ENCODE peak calls at places on chromosomes 4 and X, in eight cellular contexts. One of them, this sample, is unnamed.

GRCh38 chr4:148740701-148741100 is 298.5 kb upstream of the NR3C2 start:
- DNase-seq in glutamatergic neuron: no peak
- DNase-seq in fibroblast of mammary gland: no peak
- DNase-seq in GM12865: no peak
- DNase-seq in AG04449: no peak
- DNase-seq in endothelial cell: no peak
- DNase-seq in endodermal cell: no peak
- DNase-seq in retinal pigment epithelial cell: no peak
- DNase-seq in this sample: no peak

GRCh38 chr4:56246230-56246610 is 141.1 kb downstream of the AASDH start:
- DNase-seq in glutamatergic neuron: no peak
- DNase-seq in fibroblast of mammary gland: no peak
- DNase-seq in GM12865: no peak
- DNase-seq in AG04449: no peak
- DNase-seq in endothelial cell: no peak
- DNase-seq in endodermal cell: no peak
- DNase-seq in retinal pigment epithelial cell: no peak
- DNase-seq in this sample: no peak

GRCh38 chrX:151153086-151153485 is 23.3 kb upstream of the GPR50 start:
- DNase-seq in glutamatergic neuron: peak; percentile 27
- DNase-seq in fibroblast of mammary gland: peak; percentile 42
- DNase-seq in GM12865: no peak
- DNase-seq in AG04449: no peak
- DNase-seq in endothelial cell: peak; percentile 5
- DNase-seq in endodermal cell: peak; percentile 78
- DNase-seq in retinal pigment epithelial cell: no peak
- DNase-seq in this sample: no peak

GRCh38 chr4:176469546-176469945 is 149.8 kb downstream of the SPCS3 start:
- DNase-seq in glutamatergic neuron: no peak
- DNase-seq in fibroblast of mammary gland: no peak
- DNase-seq in GM12865: no peak
- DNase-seq in AG04449: peak; percentile 23
- DNase-seq in endothelial cell: no peak
- DNase-seq in endodermal cell: no peak
- DNase-seq in retinal pigment epithelial cell: no peak
- DNase-seq in this sample: no peak

GRCh38 chrX:115960440-115961084 is 210.0 kb upstream of the AGTR2 start:
- DNase-seq in glutamatergic neuron: no peak
- DNase-seq in fibroblast of mammary gland: no peak
- DNase-seq in GM12865: no peak
- DNase-seq in AG04449: no peak
- DNase-seq in endothelial cell: no peak
- DNase-seq in endodermal cell: peak; percentile 61
- DNase-seq in retinal pigment epithelial cell: no peak
- DNase-seq in this sample: no peak

GRCh38 chrX:153878285-153878779 is 7.6 kb downstream of the L1CAM start:
- DNase-seq in glutamatergic neuron: no peak
- DNase-seq in fibroblast of mammary gland: no peak
- DNase-seq in GM12865: no peak
- DNase-seq in AG04449: no peak
- DNase-seq in endothelial cell: no peak
- DNase-seq in endodermal cell: no peak
- DNase-seq in retinal pigment epithelial cell: no peak
- DNase-seq in this sample: no peak

GRCh38 chr4:94680131-94680862 is 77.5 kb upstream of the BMPR1B start:
- DNase-seq in glutamatergic neuron: no peak
- DNase-seq in fibroblast of mammary gland: no peak
- DNase-seq in GM12865: no peak
- DNase-seq in AG04449: no peak
- DNase-seq in endothelial cell: no peak
- DNase-seq in endodermal cell: no peak
- DNase-seq in retinal pigment epithelial cell: no peak
- DNase-seq in this sample: no peak

GRCh38 chrX:17595456-17596035 is 141.7 kb upstream of the SCML1 start:
- DNase-seq in glutamatergic neuron: no peak
- DNase-seq in fibroblast of mammary gland: peak; percentile 63
- DNase-seq in GM12865: peak; percentile 10
- DNase-seq in AG04449: no peak
- DNase-seq in endothelial cell: no peak
- DNase-seq in endodermal cell: no peak
- DNase-seq in retinal pigment epithelial cell: no peak
- DNase-seq in this sample: no peak

GRCh38 chrX:137031517-137032377 is 2.0 kb downstream of the GPR101 start:
- DNase-seq in glutamatergic neuron: peak; percentile 49
- DNase-seq in fibroblast of mammary gland: peak; percentile 44
- DNase-seq in GM12865: peak; percentile 69
- DNase-seq in AG04449: no peak
- DNase-seq in endothelial cell: peak; percentile 18
- DNase-seq in endodermal cell: peak; percentile 68
- DNase-seq in retinal pigment epithelial cell: no peak
- DNase-seq in this sample: peak; percentile 70

GRCh38 chrX:17036172-17036961 is 89.9 kb downstream of the REPS2 start:
- DNase-seq in glutamatergic neuron: no peak
- DNase-seq in fibroblast of mammary gland: no peak
- DNase-seq in GM12865: no peak
- DNase-seq in AG04449: no peak
- DNase-seq in endothelial cell: no peak
- DNase-seq in endodermal cell: no peak
- DNase-seq in retinal pigment epithelial cell: no peak
- DNase-seq in this sample: no peak

DNA sequence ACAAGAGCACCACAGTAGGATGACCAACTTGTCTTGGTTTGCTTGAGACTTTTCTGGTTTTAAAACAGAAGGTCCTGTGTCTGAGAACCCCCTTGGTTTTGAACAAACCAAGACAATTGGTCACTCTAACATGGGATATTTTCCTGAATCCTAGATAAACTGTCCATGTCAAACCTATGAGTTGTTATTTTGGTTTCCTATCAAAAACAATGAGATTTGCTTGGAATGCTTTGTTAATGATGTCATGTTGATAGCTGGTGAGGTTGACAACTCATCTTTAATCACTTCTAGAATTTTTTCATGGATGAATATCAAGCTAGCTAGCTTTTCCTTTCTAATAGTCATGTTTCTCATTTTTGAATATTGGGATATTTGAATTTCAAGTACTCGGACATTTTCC is 518.3 kb upstream of the ARX start:
- DNase-seq in glutamatergic neuron: no peak
- DNase-seq in fibroblast of mammary gland: peak; percentile 2
- DNase-seq in GM12865: no peak
- DNase-seq in AG04449: no peak
- DNase-seq in endothelial cell: no peak
- DNase-seq in endodermal cell: no peak
- DNase-seq in retinal pigment epithelial cell: no peak
- DNase-seq in this sample: no peak
- TF ChIP-seq CTCF in glutamatergic neuron: no peak
- TF ChIP-seq CTCF in fibroblast of mammary gland: no peak
- TF ChIP-seq CTCF in GM12865: no peak
- TF ChIP-seq CTCF in AG04449: no peak
- TF ChIP-seq CTCF in endothelial cell: no peak
- TF ChIP-seq CTCF in endodermal cell: no peak
- TF ChIP-seq CTCF in retinal pigment epithelial cell: no peak
- TF ChIP-seq CTCF in this sample: no peak

GRCh38 chr4:25925486-25926201 is 11.6 kb downstream of the SMIM20 start:
- DNase-seq in glutamatergic neuron: peak; percentile 54
- DNase-seq in fibroblast of mammary gland: peak; percentile 58
- DNase-seq in GM12865: peak; percentile 65
- DNase-seq in AG04449: no peak
- DNase-seq in endothelial cell: peak; percentile 64
- DNase-seq in endodermal cell: peak; percentile 83
- DNase-seq in retinal pigment epithelial cell: no peak
- DNase-seq in this sample: peak; percentile 66
- TF ChIP-seq CTCF in glutamatergic neuron: peak; percentile 39
- TF ChIP-seq CTCF in fibroblast of mammary gland: peak; percentile 74
- TF ChIP-seq CTCF in GM12865: peak; percentile 58
- TF ChIP-seq CTCF in AG04449: peak; percentile 57
- TF ChIP-seq CTCF in endothelial cell: peak; percentile 60
- TF ChIP-seq CTCF in endodermal cell: peak; percentile 89
- TF ChIP-seq CTCF in retinal pigment epithelial cell: peak; percentile 67
- TF ChIP-seq CTCF in this sample: peak; percentile 48

GRCh38 chrX:54182864-54183613 is at the start of gene FAM120C:
- DNase-seq in glutamatergic neuron: peak; percentile 68
- DNase-seq in fibroblast of mammary gland: peak; percentile 65
- DNase-seq in GM12865: peak; percentile 84
- DNase-seq in AG04449: no peak
- DNase-seq in endothelial cell: peak; percentile 44
- DNase-seq in endodermal cell: peak; percentile 87
- DNase-seq in retinal pigment epithelial cell: no peak
- DNase-seq in this sample: peak; percentile 82
- TF ChIP-seq CTCF in glutamatergic neuron: no peak
- TF ChIP-seq CTCF in fibroblast of mammary gland: no peak
- TF ChIP-seq CTCF in GM12865: no peak
- TF ChIP-seq CTCF in AG04449: no peak
- TF ChIP-seq CTCF in endothelial cell: no peak
- TF ChIP-seq CTCF in endodermal cell: no peak
- TF ChIP-seq CTCF in retinal pigment epithelial cell: no peak
- TF ChIP-seq CTCF in this sample: no peak

GRCh38 chrX:140661657-140662056 is 47.9 kb upstream of the LINC00632 start:
- DNase-seq in glutamatergic neuron: no peak
- DNase-seq in fibroblast of mammary gland: no peak
- DNase-seq in GM12865: no peak
- DNase-seq in AG04449: no peak
- DNase-seq in endothelial cell: no peak
- DNase-seq in endodermal cell: no peak
- DNase-seq in retinal pigment epithelial cell: no peak
- DNase-seq in this sample: no peak

DNA sequence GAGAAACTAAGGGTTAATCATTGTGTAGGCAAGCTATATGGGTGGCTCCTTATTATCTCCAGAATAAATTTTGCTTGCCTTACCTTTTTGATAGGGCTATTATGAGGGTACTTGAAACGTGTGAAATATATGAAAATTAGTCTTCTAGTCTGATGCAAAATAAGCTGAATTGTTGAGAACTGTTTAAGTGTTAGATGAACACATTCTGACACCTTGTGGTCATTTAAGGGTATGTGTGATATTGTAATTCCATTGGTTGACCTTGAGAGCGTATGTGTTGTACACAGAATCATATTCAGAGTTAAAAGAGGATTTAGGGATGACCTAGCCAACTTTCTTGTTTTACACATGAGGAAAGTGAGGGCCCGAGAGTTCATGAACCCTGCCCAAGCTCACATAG is 44.6 kb upstream of the LINC00632 start:
- DNase-seq in glutamatergic neuron: no peak
- DNase-seq in fibroblast of mammary gland: peak; percentile 16
- DNase-seq in GM12865: peak; percentile 8
- DNase-seq in AG04449: no peak
- DNase-seq in endothelial cell: no peak
- DNase-seq in endodermal cell: no peak
- DNase-seq in retinal pigment epithelial cell: peak; percentile 11
- DNase-seq in this sample: no peak
- TF ChIP-seq CTCF in glutamatergic neuron: peak; percentile 44
- TF ChIP-seq CTCF in fibroblast of mammary gland: peak; percentile 20
- TF ChIP-seq CTCF in GM12865: no peak
- TF ChIP-seq CTCF in AG04449: no peak
- TF ChIP-seq CTCF in endothelial cell: peak; percentile 34
- TF ChIP-seq CTCF in endodermal cell: peak; percentile 82
- TF ChIP-seq CTCF in retinal pigment epithelial cell: peak; percentile 38
- TF ChIP-seq CTCF in this sample: no peak

GRCh38 chrX:124023838-124024238 is 62.3 kb downstream of the STAG2 start:
- DNase-seq in glutamatergic neuron: no peak
- DNase-seq in fibroblast of mammary gland: peak; percentile 28
- DNase-seq in GM12865: no peak
- DNase-seq in AG04449: no peak
- DNase-seq in endothelial cell: no peak
- DNase-seq in endodermal cell: no peak
- DNase-seq in retinal pigment epithelial cell: peak; percentile 4
- DNase-seq in this sample: no peak

GRCh38 chrX:124015721-124016120 is 54.2 kb downstream of the STAG2 start:
- DNase-seq in glutamatergic neuron: no peak
- DNase-seq in fibroblast of mammary gland: no peak
- DNase-seq in GM12865: no peak
- DNase-seq in AG04449: no peak
- DNase-seq in endothelial cell: no peak
- DNase-seq in endodermal cell: no peak
- DNase-seq in retinal pigment epithelial cell: no peak
- DNase-seq in this sample: no peak

GRCh38 chrX:124018031-124018430 is 56.5 kb downstream of the STAG2 start:
- DNase-seq in glutamatergic neuron: no peak
- DNase-seq in fibroblast of mammary gland: peak; percentile 15
- DNase-seq in GM12865: no peak
- DNase-seq in AG04449: no peak
- DNase-seq in endothelial cell: no peak
- DNase-seq in endodermal cell: no peak
- DNase-seq in retinal pigment epithelial cell: no peak
- DNase-seq in this sample: peak; percentile 15
- TF ChIP-seq CTCF in glutamatergic neuron: no peak
- TF ChIP-seq CTCF in fibroblast of mammary gland: no peak
- TF ChIP-seq CTCF in GM12865: no peak
- TF ChIP-seq CTCF in AG04449: no peak
- TF ChIP-seq CTCF in endothelial cell: no peak
- TF ChIP-seq CTCF in endodermal cell: no peak
- TF ChIP-seq CTCF in retinal pigment epithelial cell: peak; percentile 15
- TF ChIP-seq CTCF in this sample: no peak

DNA sequence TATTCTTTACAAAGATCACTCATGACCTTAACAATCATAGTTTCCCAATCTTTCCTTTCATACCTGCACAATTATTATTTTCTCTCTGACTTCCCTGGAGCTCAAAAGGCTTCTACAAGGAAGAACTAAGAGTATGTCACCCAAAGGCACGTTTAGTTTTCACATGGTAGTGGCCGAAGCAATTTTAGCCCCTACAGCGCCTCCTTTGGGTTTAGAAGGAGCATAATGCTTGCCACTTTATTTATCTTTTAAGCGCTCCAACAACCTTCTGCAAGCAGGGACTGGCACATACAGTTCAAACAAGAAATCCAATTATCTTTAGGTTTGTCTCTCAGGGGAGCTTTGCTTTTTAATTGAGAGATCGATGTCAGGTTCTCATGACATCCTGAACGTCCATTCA is 42.0 kb upstream of the IGSF1 start:
- DNase-seq in glutamatergic neuron: no peak
- DNase-seq in fibroblast of mammary gland: no peak
- DNase-seq in GM12865: no peak
- DNase-seq in AG04449: no peak
- DNase-seq in endothelial cell: no peak
- DNase-seq in endodermal cell: no peak
- DNase-seq in retinal pigment epithelial cell: no peak
- DNase-seq in this sample: no peak
- TF ChIP-seq CTCF in glutamatergic neuron: no peak
- TF ChIP-seq CTCF in fibroblast of mammary gland: no peak
- TF ChIP-seq CTCF in GM12865: no peak
- TF ChIP-seq CTCF in AG04449: no peak
- TF ChIP-seq CTCF in endothelial cell: no peak
- TF ChIP-seq CTCF in endodermal cell: peak; percentile 73
- TF ChIP-seq CTCF in retinal pigment epithelial cell: no peak
- TF ChIP-seq CTCF in this sample: no peak

This sample was measured in GM13976.